ENCODE peak calls at places on chromosomes 1 and 21, in eight cellular contexts. P is CD8-positive, alpha-beta T cell; R is lower leg skin; F is kidney glomerular epithelial cell; I is NCI-H1930; K is left cardiac atrium; T is astrocyte of the cerebellum; J is stimulated activated CD4-positive, alpha-beta T cell treated with anti-CD3 and anti-CD28 coated beads, Interleukin-4, amount 100 ng/mL, for 1 hour. S is an unnamed sample.

GRCh38 chr1:10779201-10779600 is 17.2 kb downstream of the CASZ1 start:
- DNase-seq in P (no peak), R (no peak), F (peak; percentile 78), I (no peak), K (no peak), T (no peak), J (no peak), S (no peak)

GRCh38 chr1:204307334-204307883 is 52.3 kb downstream of the PLEKHA6 start:
- DNase-seq in P (no peak), R (peak; percentile 87), F (no peak), I (no peak), K (peak; percentile 36), T (no peak), J (no peak), S (no peak)

GRCh38 chr1:180153032-180153431 is 1.6 kb upstream of the QSOX1 start:
- DNase-seq in P (no peak), R (no peak), F (no peak), I (no peak), K (no peak), T (no peak), J (no peak), S (no peak)

GRCh38 chr1:87926131-87926828 is 597.6 kb downstream of the LMO4 start:
- DNase-seq in P (no peak), R (no peak), F (no peak), I (no peak), K (no peak), T (no peak), J (no peak), S (no peak)

GRCh38 chr1:243791586-243792267 is 58.3 kb downstream of the AKT3 start:
- DNase-seq in P (no peak), R (no peak), F (no peak), I (no peak), K (no peak), T (no peak), J (no peak), S (no peak)

GRCh38 chr1:116766616-116767469 is 12.6 kb downstream of the CD2 start:
- DNase-seq in P (no peak), R (no peak), F (no peak), I (no peak), K (no peak), T (no peak), J (no peak), S (no peak)

GRCh38 chr1:36116906-36117305 is 8.1 kb downstream of the COL8A2 start:
- DNase-seq in P (no peak), R (no peak), F (no peak), I (no peak), K (no peak), T (no peak), J (no peak), S (no peak)

GRCh38 chr1:156143765-156144489 is 9.5 kb upstream of the SEMA4A start:
- DNase-seq in P (no peak), R (no peak), F (no peak), I (no peak), K (no peak), T (no peak), J (no peak), S (no peak)

GRCh38 chr21:44089001-44089911 is 17.9 kb upstream of the PWP2 start:
- DNase-seq in P (peak; percentile 32), R (peak; percentile 68), F (no peak), I (no peak), K (no peak), T (no peak), J (no peak), S (peak; percentile 42)

S was measured in memory B cell.